ENCODE peak calls at places on chromosomes 4 and X, in six cellular contexts. D is stimulated activated CD8-positive, alpha-beta memory T cell treated with anti-CD3 and anti-CD28 coated beads, Interleukin-7, amount 100 ng/mL, for 1 hour; R is GM04504; Y is adipocyte; A is uterus; Q is NCI-H2081. T is an unnamed sample.

GRCh38 chr4:121998024-121998423 is 46.2 kb upstream of the TRPC3 start:
- DNase-seq in R (no peak), A (no peak), Q (no peak), Y (no peak), D (no peak), T (no peak)

GRCh38 chr4:185637162-185637875 is 102.0 kb upstream of the PDLIM3 start:
- DNase-seq in Q (no peak), R (no peak), A (no peak), D (no peak), Y (no peak), T (no peak)

GRCh38 chr4:7713757-7714156 is 225.9 kb downstream of the AFAP1 start:
- DNase-seq in Q (no peak), Y (no peak), R (no peak), A (no peak), D (no peak), T (no peak)

GRCh38 chr4:53764761-53765490 is 173.6 kb upstream of the LNX1 start:
- DNase-seq in A (no peak), Y (peak), Q (no peak), D (no peak), R (no peak), T (no peak)

GRCh38 chr4:121233982-121234381 is 69.9 kb upstream of the TNIP3 start:
- DNase-seq in R (no peak), Y (no peak), Q (no peak), A (no peak), D (no peak), T (no peak)

GRCh38 chr4:29560452-29560851 is 1159.7 kb upstream of the PCDH7 start:
- DNase-seq in R (no peak), Y (no peak), A (no peak), D (no peak), Q (no peak), T (no peak)

GRCh38 chrX:32774966-32775365 is 436.4 kb downstream of the DMD start:
- DNase-seq in Y (no peak), Q (no peak), R (no peak), D (no peak), A (no peak), T (no peak)

GRCh38 chr4:112702892-112703291 is 65.9 kb downstream of the LARP7 start:
- DNase-seq in D (no peak), R (no peak), Y (no peak), A (no peak), Q (no peak), T (no peak)

GRCh38 chrX:123348468-123348867 is 164.4 kb downstream of the GRIA3 start:
- DNase-seq in Y (peak), D (no peak), A (no peak), R (no peak), Q (no peak), T (no peak)

GRCh38 chrX:68175569-68175968 is 257.7 kb downstream of the OPHN1 start:
- DNase-seq in D (no peak), Q (no peak), R (peak), A (no peak), Y (peak), T (no peak)

GRCh38 chr4:128861856-128862518 is 52.5 kb downstream of the JADE1 start:
- DNase-seq in R (no peak), Y (no peak), D (no peak), A (no peak), Q (no peak), T (no peak)

GRCh38 chr4:158008551-158009218 is 164.1 kb downstream of the GASK1B start:
- DNase-seq in Y (peak), D (no peak), A (peak), R (no peak), Q (no peak), T (no peak)

GRCh38 chr4:152094851-152095700 is 334.3 kb upstream of the GATB start:
- DNase-seq in Y (peak), A (no peak), Q (peak), D (no peak), R (peak), T (no peak)

GRCh38 chrX:15882704-15883539 is 28.3 kb upstream of the AP1S2 start:
- DNase-seq in D (no peak), A (no peak), R (peak), Q (no peak), Y (no peak), T (no peak)

GRCh38 chrX:43735534-43735933 is 79.4 kb downstream of the MAOA start:
- DNase-seq in Y (no peak), D (no peak), R (no peak), Q (no peak), A (no peak), T (no peak)

GRCh38 chr4:2266821-2267220 is 4.9 kb upstream of the MXD4 start:
- DNase-seq in A (no peak), Q (no peak), Y (no peak), D (no peak), R (no peak), T (no peak)

GRCh38 chr4:183751081-183751480 is 92.0 kb downstream of the TRAPPC11 start:
- DNase-seq in Q (no peak), A (no peak), D (no peak), R (no peak), Y (no peak), T (no peak)

GRCh38 chr4:41432889-41433288 is 105.1 kb upstream of the LIMCH1 start:
- DNase-seq in R (peak), A (no peak), Y (peak), D (no peak), Q (no peak), T (no peak)

GRCh38 chr4:186829740-186830449 is 106.2 kb upstream of the FAT1 start:
- DNase-seq in D (no peak), Y (peak), Q (no peak), R (no peak), A (no peak), T (no peak)

GRCh38 chr4:109410776-109411175 is 22.8 kb upstream of the SEC24B start:
- DNase-seq in Q (no peak), Y (peak), D (no peak), R (no peak), A (no peak), T (no peak)

GRCh38 chrX:118948270-118948669 is 26.1 kb upstream of the LONRF3 start:
- DNase-seq in D (no peak), R (no peak), A (no peak), Y (no peak), Q (no peak), T (no peak)

GRCh38 chrX:20530319-20530979 is 263.7 kb upstream of the RPS6KA3 start:
- DNase-seq in D (peak), Y (peak), A (peak), Q (peak), R (no peak), T (peak)

GRCh38 chr4:145451895-145452294 is 29.8 kb upstream of the SMAD1 start:
- DNase-seq in D (no peak), Q (no peak), Y (no peak), R (no peak), A (no peak), T (no peak)

GRCh38 chr4:73839071-73839470 is 2.6 kb downstream of the CXCL6 start:
- DNase-seq in Y (no peak), D (no peak), A (no peak), Q (no peak), R (no peak), T (no peak)

T was measured in ureter.